ENCODE peak calls at places on chromosome 3, in four cellular contexts. I, T, U and Q are unnamed samples.

GRCh38 chr3:114466251-114466650 is 172.4 kb downstream of the TIGIT start:
- ATAC-seq in T (no peak), I (no peak), U (no peak), Q (no peak)

GRCh38 chr3:87895983-87896382 is 162.8 kb downstream of the CGGBP1 start:
- ATAC-seq in U (no peak), T (no peak), I (no peak), Q (no peak)

GRCh38 chr3:127573916-127574315 is 16.6 kb downstream of the TPRA1 start:
- ATAC-seq in I (no peak), U (no peak), T (no peak), Q (no peak)

GRCh38 chr3:59641169-59641914 is 591.5 kb upstream of the CFAP20DC start:
- ATAC-seq in T (no peak), U (no peak), I (no peak), Q (peak; percentile 94)

GRCh38 chr3:194351952-194352536 is 916 bp upstream of the CPN2 start:
- ATAC-seq in I (no peak), U (no peak), T (no peak), Q (peak; percentile 49)

GRCh38 chr3:31043184-31043819 is 148.8 kb upstream of the GADL1 start:
- ATAC-seq in U (peak; percentile 55), I (no peak), T (no peak), Q (no peak)

GRCh38 chr3:191357909-191358308 is 27.6 kb upstream of the UTS2B start:
- ATAC-seq in I (no peak), T (no peak), U (no peak), Q (no peak)

GRCh38 chr3:172135766-172136729 is 96.7 kb downstream of the FNDC3B start:
- ATAC-seq in U (no peak), T (no peak), I (no peak), Q (peak; percentile 19)

GRCh38 chr3:112633757-112634156 is 7.2 kb downstream of the CCDC80 start:
- ATAC-seq in I (no peak), T (peak; percentile 19), U (no peak), Q (no peak)

GRCh38 chr3:71659758-71660666 is 65.2 kb downstream of the EIF4E3 start:
- ATAC-seq in I (no peak), T (no peak), U (no peak), Q (no peak)

GRCh38 chr3:127093312-127093711 is 99.6 kb upstream of the PRR23E start:
- ATAC-seq in T (no peak), I (no peak), U (no peak), Q (no peak)

GRCh38 chr3:4742359-4742758 is 236.9 kb upstream of the BHLHE40 start:
- ATAC-seq in T (no peak), I (no peak), U (no peak), Q (no peak)

GRCh38 chr3:31945738-31946052 is 35.4 kb downstream of the OSBPL10 start:
- ATAC-seq in I (no peak), T (no peak), U (no peak), Q (peak; percentile 59)

GRCh38 chr3:170355738-170356595 is 1.5 kb upstream of the SKIL start:
- ATAC-seq in I (peak; percentile 1), U (no peak), T (no peak), Q (no peak)

GRCh38 chr3:55678521-55679216 is 191.6 kb upstream of the WNT5A start:
- ATAC-seq in I (no peak), U (no peak), T (no peak), Q (no peak)

GRCh38 chr3:87733671-87734367 is 325.0 kb downstream of the CGGBP1 start:
- ATAC-seq in I (no peak), U (peak; percentile 33), T (peak; percentile 90), Q (no peak)

GRCh38 chr3:124774841-124775402 is 44.7 kb downstream of the UMPS start:
- ATAC-seq in U (no peak), T (no peak), I (no peak), Q (no peak)

GRCh38 chr3:81716870-81717509 is 44.5 kb downstream of the GBE1 start:
- ATAC-seq in T (peak; percentile 60), I (peak; percentile 99), U (peak; percentile 98), Q (peak; percentile 55)

GRCh38 chr3:48756640-48757039 is 39.6 kb upstream of the IP6K2 start:
- ATAC-seq in U (no peak), I (peak; percentile 34), T (peak; percentile 81), Q (no peak)

GRCh38 chr3:102133376-102133775 is 284.1 kb downstream of the NFKBIZ start:
- ATAC-seq in T (no peak), I (no peak), U (no peak), Q (no peak)

DNA sequence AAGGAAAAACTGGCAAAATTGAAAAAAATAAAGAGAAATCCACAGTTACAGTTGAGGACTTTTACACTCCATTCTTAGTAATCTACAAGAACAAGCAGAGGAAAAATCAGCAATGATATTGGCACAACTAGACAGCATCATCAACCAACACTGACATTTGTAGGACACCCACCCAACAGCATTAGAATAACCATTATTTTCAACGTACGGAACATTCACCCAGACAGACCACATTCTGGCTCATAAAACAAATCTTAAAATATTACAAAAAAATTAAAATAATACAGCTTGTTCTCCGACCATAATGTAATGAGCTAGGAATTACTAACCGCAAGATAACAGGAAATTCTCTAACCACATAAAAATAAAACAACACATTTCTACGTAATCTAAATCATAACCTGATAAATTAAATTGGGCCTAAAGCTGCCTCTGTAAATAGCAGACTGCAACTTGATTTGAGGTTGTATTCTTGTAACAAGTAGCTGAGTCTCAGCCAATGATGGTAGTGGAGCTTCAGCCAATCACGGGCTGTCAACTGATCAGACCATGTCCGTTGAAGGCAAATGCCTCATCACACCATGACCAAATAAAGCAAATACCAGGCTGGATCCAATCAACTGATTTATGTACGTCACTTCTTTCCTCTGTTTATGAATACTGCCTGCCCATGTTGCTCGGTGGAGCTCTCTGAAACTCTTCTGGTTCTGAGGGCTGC is 9.2 kb downstream of the PLSCR4 start:
- ATAC-seq in U (no peak), T (no peak), I (no peak), Q (no peak)
- H3K36me3 ChIP-seq in U (no peaks in the 10 kb centered on the region), T (no peaks in the 10 kb centered on the region), I (no peaks in the 10 kb centered on the region), Q (no peaks in the 10 kb centered on the region)

GRCh38 chr3:44501971-44502370 is 24.5 kb upstream of the ZNF445 start:
- ATAC-seq in U (no peak), T (no peak), I (no peak), Q (no peak)

GRCh38 chr3:44504566-44504965 is 27.1 kb upstream of the ZNF445 start:
- ATAC-seq in U (no peak), I (no peak), T (no peak), Q (no peak)

GRCh38 chr3:44495636-44496415 is 18.4 kb upstream of the ZNF445 start:
- ATAC-seq in I (no peak), T (no peak), U (no peak), Q (no peak)

DNA sequence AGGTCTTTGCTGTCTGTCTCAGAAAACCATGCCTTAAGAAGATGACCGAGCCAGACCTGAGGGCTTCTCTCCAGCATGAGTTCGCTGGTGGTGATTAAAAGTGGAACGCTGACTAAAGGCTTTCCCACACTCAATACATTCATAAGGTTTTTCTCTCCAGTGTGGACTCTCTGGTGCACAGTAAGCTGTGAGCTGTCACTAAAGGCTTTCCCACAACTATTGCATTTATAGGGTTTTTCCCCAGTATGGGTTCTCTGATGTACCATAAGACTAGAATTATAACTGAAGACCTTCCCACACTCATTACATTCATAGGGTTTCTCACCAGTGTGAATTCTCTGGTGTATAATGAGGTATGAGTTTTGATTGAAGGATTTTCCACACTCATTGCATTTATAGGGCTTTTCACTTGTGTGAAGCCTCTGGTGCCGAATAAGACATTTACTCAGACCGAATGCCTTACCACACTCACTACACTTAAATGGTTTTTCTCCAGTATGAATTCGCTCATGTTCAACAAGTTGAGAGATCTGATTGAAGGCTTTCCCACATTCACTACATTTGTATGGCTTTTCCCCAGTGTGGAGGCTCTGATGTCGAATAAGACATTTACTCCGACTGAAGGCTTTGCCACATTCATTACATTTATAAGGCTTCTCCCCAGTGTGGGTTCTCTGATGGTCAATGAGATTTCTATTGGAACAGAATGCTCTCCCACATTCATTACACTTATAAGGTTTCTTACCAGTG is 21.9 kb upstream of the ZNF445 start:
- ATAC-seq in I (no peak), U (no peak), T (no peak), Q (no peak)
- H3K36me3 ChIP-seq in I (peaks cover 42% of the 10 kb centered on the region), U (peaks cover 24% of the 10 kb centered on the region), T (peaks cover 68% of the 10 kb centered on the region), Q (peaks cover 67% of the 10 kb centered on the region)

DNA sequence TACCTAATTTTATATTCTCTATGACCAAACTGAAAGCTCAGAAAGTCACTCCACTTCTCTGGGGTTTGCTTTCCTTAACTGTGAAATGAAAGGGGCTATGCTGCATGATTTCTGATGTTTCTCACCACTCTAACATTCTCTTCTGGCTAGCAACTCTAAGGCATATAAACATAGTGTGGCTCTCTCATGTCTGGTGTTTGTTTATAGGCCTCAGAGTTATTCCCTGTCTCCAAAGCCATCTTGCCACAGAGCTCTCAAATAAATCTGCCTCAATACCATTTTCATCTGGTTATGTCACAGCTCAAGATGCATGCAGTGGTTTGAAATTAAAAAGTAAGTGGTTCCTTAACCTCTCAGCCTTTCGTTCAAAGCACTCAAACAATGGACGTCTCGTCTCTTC is 16.2 kb downstream of the TOMM70 start:
- ATAC-seq in U (no peak), I (no peak), T (no peak), Q (no peak)
- H3K36me3 ChIP-seq in U (peaks cover 80% of the 10 kb centered on the region), I (peaks cover 62% of the 10 kb centered on the region), T (peaks cover 70% of the 10 kb centered on the region), Q (peaks cover 3% of the 10 kb centered on the region)

DNA sequence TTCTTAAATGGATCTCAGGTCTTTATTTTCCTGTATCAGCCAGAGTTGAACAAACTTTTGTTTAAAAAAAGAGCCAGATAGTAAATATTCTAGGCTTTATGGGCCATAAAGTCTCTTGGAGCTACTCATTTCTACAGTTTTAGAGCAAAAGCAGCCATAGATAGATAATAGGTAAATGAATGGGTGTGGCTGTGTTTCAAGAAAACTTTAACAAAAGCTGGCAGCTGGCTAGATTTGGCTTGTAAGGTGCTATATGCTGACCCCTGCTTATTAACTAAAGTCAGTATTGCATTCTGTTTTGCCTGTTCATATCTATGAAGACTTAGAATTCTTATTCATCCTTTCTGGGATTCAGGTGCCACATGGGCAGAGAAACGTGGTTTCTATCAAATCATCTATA is 29.0 kb downstream of the MFN1 start:
- ATAC-seq in U (no peak), T (no peak), I (no peak), Q (no peak)
- H3K36me3 ChIP-seq in U (peaks cover 72% of the 10 kb centered on the region), T (peaks cover 38% of the 10 kb centered on the region), I (peaks cover 43% of the 10 kb centered on the region), Q (peaks cover 71% of the 10 kb centered on the region)

DNA sequence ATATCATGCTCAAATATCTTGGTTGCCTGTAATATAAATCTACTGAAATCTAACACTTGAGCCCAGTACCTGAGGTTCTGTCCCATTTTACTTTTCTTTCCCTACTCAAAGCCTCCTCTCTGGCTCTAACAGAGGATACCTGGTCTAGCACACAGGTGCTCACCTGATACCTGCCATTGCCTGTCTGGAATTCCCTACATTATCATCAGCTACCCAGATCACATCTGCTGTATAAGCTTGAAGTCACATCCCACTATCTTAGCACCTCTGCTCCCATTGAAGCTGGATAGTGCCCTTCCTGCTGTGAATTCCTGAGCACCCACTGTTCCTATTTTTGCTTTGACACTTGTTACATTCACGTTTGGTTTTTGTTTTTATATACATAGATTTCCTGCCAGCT is 30.5 kb downstream of the GYG1 start:
- ATAC-seq in I (no peak), T (no peak), U (no peak), Q (no peak)
- H3K36me3 ChIP-seq in I (peaks cover 26% of the 10 kb centered on the region), T (peaks cover 14% of the 10 kb centered on the region), U (peaks cover 18% of the 10 kb centered on the region), Q (peaks cover 8% of the 10 kb centered on the region)

GRCh38 chr3:158827773-158828172 is 25.9 kb downstream of the MFSD1 start:
- ATAC-seq in T (no peak), U (no peak), I (no peak), Q (no peak)
- H3K36me3 ChIP-seq in T (peaks cover 32% of the 10 kb centered on the region), U (peaks cover 54% of the 10 kb centered on the region), I (peaks cover 5% of the 10 kb centered on the region), Q (peaks cover 6% of the 10 kb centered on the region)